ENCODE peak calls at places on chromosomes 12 and 14, in six cellular contexts. One of them, this sample, is unnamed.

GRCh38 chr12:107091381-107091780 is 2.0 kb downstream of the CRY1 start:
- DNase-seq in mesothelial cell of epicardium: no peak
- DNase-seq in HFFc6: peak
- DNase-seq in Caco-2: no peak
- DNase-seq in GM20000: no peak
- DNase-seq in neural crest cell: no peak
- DNase-seq in this sample: no peak

GRCh38 chr12:11134300-11134699 is at the start of gene TAS2R30:
- DNase-seq in mesothelial cell of epicardium: no peak
- DNase-seq in HFFc6: no peak
- DNase-seq in Caco-2: no peak
- DNase-seq in GM20000: no peak
- DNase-seq in neural crest cell: no peak
- DNase-seq in this sample: no peak

GRCh38 chr12:109720152-109720855 is 6.7 kb downstream of the FAM222A start:
- DNase-seq in mesothelial cell of epicardium: no peak
- DNase-seq in HFFc6: no peak
- DNase-seq in Caco-2: no peak
- DNase-seq in GM20000: no peak
- DNase-seq in neural crest cell: peak
- DNase-seq in this sample: no peak

GRCh38 chr14:81551471-81551870 is 17.8 kb upstream of the SEL1L start:
- DNase-seq in mesothelial cell of epicardium: no peak
- DNase-seq in HFFc6: no peak
- DNase-seq in Caco-2: no peak
- DNase-seq in GM20000: no peak
- DNase-seq in neural crest cell: no peak
- DNase-seq in this sample: no peak

GRCh38 chr14:36524874-36525745 is 5.1 kb upstream of the NKX2-1 start:
- DNase-seq in mesothelial cell of epicardium: peak
- DNase-seq in HFFc6: no peak
- DNase-seq in Caco-2: peak
- DNase-seq in GM20000: peak
- DNase-seq in neural crest cell: peak
- DNase-seq in this sample: no peak

GRCh38 chr12:116832353-116832752 is 48.9 kb downstream of the HRK start:
- DNase-seq in mesothelial cell of epicardium: no peak
- DNase-seq in HFFc6: peak
- DNase-seq in Caco-2: no peak
- DNase-seq in GM20000: no peak
- DNase-seq in neural crest cell: no peak
- DNase-seq in this sample: peak

GRCh38 chr12:89663577-89664357 is 44.9 kb downstream of the ATP2B1 start:
- DNase-seq in mesothelial cell of epicardium: no peak
- DNase-seq in HFFc6: peak
- DNase-seq in Caco-2: no peak
- DNase-seq in GM20000: peak
- DNase-seq in neural crest cell: no peak
- DNase-seq in this sample: no peak

GRCh38 chr14:20278414-20278813 is 27.3 kb downstream of the TTC5 start:
- DNase-seq in mesothelial cell of epicardium: no peak
- DNase-seq in HFFc6: no peak
- DNase-seq in Caco-2: no peak
- DNase-seq in GM20000: no peak
- DNase-seq in neural crest cell: no peak
- DNase-seq in this sample: peak

GRCh38 chr14:94581127-94581999 is at the start of gene SERPINA5:
- DNase-seq in mesothelial cell of epicardium: no peak
- DNase-seq in HFFc6: no peak
- DNase-seq in Caco-2: peak
- DNase-seq in GM20000: no peak
- DNase-seq in neural crest cell: peak
- DNase-seq in this sample: no peak

GRCh38 chr12:26077915-26078314 is 46.9 kb downstream of the BHLHE41 start:
- DNase-seq in mesothelial cell of epicardium: no peak
- DNase-seq in HFFc6: peak
- DNase-seq in Caco-2: no peak
- DNase-seq in GM20000: no peak
- DNase-seq in neural crest cell: no peak
- DNase-seq in this sample: peak

GRCh38 chr12:104569348-104570173 is 112.8 kb downstream of the CHST11 start:
- DNase-seq in mesothelial cell of epicardium: no peak
- DNase-seq in HFFc6: no peak
- DNase-seq in Caco-2: no peak
- DNase-seq in GM20000: peak
- DNase-seq in neural crest cell: no peak
- DNase-seq in this sample: no peak

GRCh38 chr12:754871-755562 is 2.6 kb downstream of the WNK1 start:
- DNase-seq in mesothelial cell of epicardium: no peak
- DNase-seq in HFFc6: peak
- DNase-seq in Caco-2: peak
- DNase-seq in GM20000: peak
- DNase-seq in neural crest cell: no peak
- DNase-seq in this sample: peak

GRCh38 chr12:48901278-48901677 is 24.0 kb downstream of the FKBP11 start:
- DNase-seq in mesothelial cell of epicardium: no peak
- DNase-seq in HFFc6: no peak
- DNase-seq in Caco-2: no peak
- DNase-seq in GM20000: peak
- DNase-seq in neural crest cell: no peak
- DNase-seq in this sample: no peak

GRCh38 chr12:51443573-51443972 is 18.9 kb downstream of the SLC4A8 start:
- DNase-seq in mesothelial cell of epicardium: no peak
- DNase-seq in HFFc6: no peak
- DNase-seq in Caco-2: no peak
- DNase-seq in GM20000: no peak
- DNase-seq in neural crest cell: no peak
- DNase-seq in this sample: no peak

DNA sequence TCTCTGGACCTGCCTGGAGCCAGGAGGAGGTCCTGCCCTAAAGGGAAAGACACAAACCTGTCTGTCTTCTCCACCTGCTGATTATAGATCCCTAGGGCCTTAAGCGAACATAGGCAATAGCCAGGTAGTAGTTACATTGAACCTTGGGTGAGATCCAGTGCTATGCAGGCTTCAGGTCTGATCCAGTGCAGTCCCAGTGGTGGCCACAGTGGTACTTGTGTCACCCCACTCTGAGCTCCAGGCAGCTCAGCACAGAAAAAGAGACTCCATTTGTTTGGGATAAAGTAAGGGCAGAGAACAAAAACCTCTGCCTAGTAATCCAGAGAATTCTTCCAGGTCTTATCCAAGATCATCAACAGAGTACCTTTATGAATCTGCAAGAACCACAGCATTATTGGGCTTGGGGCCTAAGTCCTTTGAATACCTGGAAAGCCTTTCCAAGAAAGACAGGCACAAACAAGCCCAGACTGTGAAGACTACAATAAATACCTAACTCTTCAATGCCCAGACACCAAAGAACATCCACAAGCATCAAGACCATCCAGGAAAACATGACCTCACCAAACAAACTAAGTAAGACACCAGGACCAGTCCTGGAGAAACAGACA is 60.4 kb upstream of the KTN1 start:
- DNase-seq in mesothelial cell of epicardium: no peak
- DNase-seq in HFFc6: no peak
- DNase-seq in Caco-2: no peak
- DNase-seq in GM20000: no peak
- DNase-seq in neural crest cell: no peak
- DNase-seq in this sample: no peak
- TF ChIP-seq CTCF in mesothelial cell of epicardium: no peak
- TF ChIP-seq CTCF in HFFc6: peak
- TF ChIP-seq CTCF in Caco-2: no peak
- TF ChIP-seq CTCF in GM20000: no peak
- TF ChIP-seq CTCF in neural crest cell: no peak
- TF ChIP-seq CTCF in this sample: no peak

GRCh38 chr12:80602455-80602854 is 105.0 kb upstream of the MYF6 start:
- DNase-seq in mesothelial cell of epicardium: no peak
- DNase-seq in HFFc6: no peak
- DNase-seq in Caco-2: no peak
- DNase-seq in GM20000: no peak
- DNase-seq in neural crest cell: no peak
- DNase-seq in this sample: no peak
- TF ChIP-seq CTCF in mesothelial cell of epicardium: no peak
- TF ChIP-seq CTCF in HFFc6: no peak
- TF ChIP-seq CTCF in Caco-2: no peak
- TF ChIP-seq CTCF in GM20000: no peak
- TF ChIP-seq CTCF in neural crest cell: no peak
- TF ChIP-seq CTCF in this sample: no peak

DNA sequence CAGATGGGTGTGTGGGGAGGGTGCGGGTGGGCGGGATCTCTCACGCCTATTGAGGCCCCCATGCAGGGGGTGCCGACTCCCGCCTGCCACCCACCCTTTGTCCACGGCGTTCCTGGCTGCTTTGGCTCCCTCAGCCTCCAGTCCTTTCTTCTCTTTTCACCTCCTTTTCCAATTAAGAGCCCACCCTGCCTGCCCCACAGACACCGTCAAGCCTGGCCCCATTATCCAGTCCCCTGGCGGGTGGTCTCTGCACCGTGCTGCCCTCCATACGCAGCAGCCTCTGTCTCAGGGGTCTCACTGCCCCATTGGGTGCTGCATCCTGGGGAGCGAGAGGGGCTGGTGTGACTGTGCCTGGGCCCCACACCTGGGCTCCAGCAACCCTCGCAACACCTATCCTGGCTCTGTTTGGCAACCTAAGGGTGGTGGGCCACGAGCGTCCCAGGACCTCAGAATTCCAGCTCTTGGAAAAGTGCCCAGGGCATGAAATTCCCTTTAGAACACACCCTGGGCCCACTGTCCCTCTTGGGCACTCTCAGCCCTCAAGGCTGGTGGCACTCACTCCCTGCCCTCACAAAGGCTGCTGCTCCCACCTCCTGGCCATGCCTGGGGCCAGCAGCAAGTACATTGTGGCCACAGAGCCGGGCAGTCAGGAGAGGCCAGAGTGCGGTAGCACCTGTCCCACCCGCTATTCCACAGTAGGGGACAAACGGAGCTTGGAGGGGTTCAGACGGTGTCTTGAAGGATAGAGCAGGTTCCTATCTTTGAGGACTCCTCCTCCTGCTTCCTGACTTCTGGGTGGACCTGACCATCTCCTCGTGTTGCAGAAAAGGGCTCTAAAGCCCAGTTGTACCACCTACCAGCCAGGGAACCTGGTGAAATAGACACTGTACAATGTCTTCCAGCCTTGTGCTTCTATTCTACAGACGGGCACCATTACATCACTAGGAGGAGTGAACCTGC is 114.1 kb downstream of the KIF26A start:
- DNase-seq in mesothelial cell of epicardium: no peak
- DNase-seq in HFFc6: no peak
- DNase-seq in Caco-2: no peak
- DNase-seq in GM20000: no peak
- DNase-seq in neural crest cell: no peak
- DNase-seq in this sample: no peak
- TF ChIP-seq CTCF in mesothelial cell of epicardium: no peak
- TF ChIP-seq CTCF in HFFc6: no peak
- TF ChIP-seq CTCF in Caco-2: no peak
- TF ChIP-seq CTCF in GM20000: no peak
- TF ChIP-seq CTCF in neural crest cell: no peak
- TF ChIP-seq CTCF in this sample: no peak

DNA sequence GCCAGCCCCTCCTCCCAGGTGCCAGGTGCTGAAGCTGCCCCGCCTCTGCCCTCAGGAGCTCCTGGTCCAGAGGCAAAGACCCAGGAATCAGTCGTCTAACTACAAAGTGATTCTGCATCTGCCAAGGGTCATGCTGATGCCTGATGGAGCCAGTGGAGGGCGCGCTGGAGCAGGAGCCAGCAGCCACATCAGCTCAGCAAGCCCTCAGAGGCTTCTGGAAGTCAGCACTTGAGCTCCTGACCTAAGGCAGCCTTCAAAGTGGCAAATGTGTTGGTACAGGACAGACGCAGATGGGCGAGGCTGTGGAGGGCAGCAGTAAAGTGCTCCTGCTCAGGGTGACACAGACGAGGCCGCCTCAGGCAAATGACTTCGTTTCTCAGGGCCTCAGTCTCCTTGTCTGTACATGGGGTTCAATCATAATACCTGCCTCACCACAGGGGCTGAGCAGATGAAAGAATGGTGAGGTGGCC is 10.9 kb downstream of the C12orf43 start:
- DNase-seq in mesothelial cell of epicardium: no peak
- DNase-seq in HFFc6: peak
- DNase-seq in Caco-2: peak
- DNase-seq in GM20000: peak
- DNase-seq in neural crest cell: peak
- DNase-seq in this sample: peak
- TF ChIP-seq CTCF in mesothelial cell of epicardium: no peak
- TF ChIP-seq CTCF in HFFc6: peak
- TF ChIP-seq CTCF in Caco-2: peak
- TF ChIP-seq CTCF in GM20000: peak
- TF ChIP-seq CTCF in neural crest cell: peak
- TF ChIP-seq CTCF in this sample: peak

GRCh38 chr12:130936566-130936965 is 17.1 kb upstream of the ADGRD1 start:
- DNase-seq in mesothelial cell of epicardium: no peak
- DNase-seq in HFFc6: no peak
- DNase-seq in Caco-2: no peak
- DNase-seq in GM20000: no peak
- DNase-seq in neural crest cell: no peak
- DNase-seq in this sample: no peak

GRCh38 chr12:130934753-130935152 is 19.0 kb upstream of the ADGRD1 start:
- DNase-seq in mesothelial cell of epicardium: no peak
- DNase-seq in HFFc6: no peak
- DNase-seq in Caco-2: no peak
- DNase-seq in GM20000: no peak
- DNase-seq in neural crest cell: no peak
- DNase-seq in this sample: no peak

GRCh38 chr12:130933269-130933995 is 20.3 kb upstream of the ADGRD1 start:
- DNase-seq in mesothelial cell of epicardium: no peak
- DNase-seq in HFFc6: no peak
- DNase-seq in Caco-2: no peak
- DNase-seq in GM20000: no peak
- DNase-seq in neural crest cell: no peak
- DNase-seq in this sample: no peak

GRCh38 chr12:130938186-130938585 is 15.5 kb upstream of the ADGRD1 start:
- DNase-seq in mesothelial cell of epicardium: no peak
- DNase-seq in HFFc6: no peak
- DNase-seq in Caco-2: no peak
- DNase-seq in GM20000: no peak
- DNase-seq in neural crest cell: no peak
- DNase-seq in this sample: no peak
- TF ChIP-seq CTCF in mesothelial cell of epicardium: no peak
- TF ChIP-seq CTCF in HFFc6: peak
- TF ChIP-seq CTCF in Caco-2: no peak
- TF ChIP-seq CTCF in GM20000: no peak
- TF ChIP-seq CTCF in neural crest cell: no peak
- TF ChIP-seq CTCF in this sample: no peak

DNA sequence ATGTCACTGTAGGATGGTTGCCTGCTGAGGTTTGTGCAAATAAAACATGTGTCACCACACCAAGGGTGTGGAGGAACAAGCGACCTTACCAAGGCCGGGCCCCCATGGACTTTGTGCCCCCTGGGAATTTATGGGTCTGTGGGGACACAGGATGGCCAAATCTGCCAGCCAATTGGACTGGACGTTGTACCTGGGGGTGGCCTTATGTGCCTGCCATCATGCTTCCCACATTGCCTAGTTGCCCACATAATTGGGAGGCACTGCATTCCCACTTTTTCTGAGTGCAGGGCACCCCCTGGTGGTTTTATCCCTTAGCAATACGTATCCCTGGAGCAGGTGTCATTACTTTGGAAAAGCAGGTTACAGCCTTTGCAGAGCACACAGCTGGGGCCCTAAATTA is 92.6 kb upstream of the TMPO start:
- DNase-seq in mesothelial cell of epicardium: no peak
- DNase-seq in HFFc6: no peak
- DNase-seq in Caco-2: peak
- DNase-seq in GM20000: no peak
- DNase-seq in neural crest cell: no peak
- DNase-seq in this sample: no peak
- TF ChIP-seq CTCF in mesothelial cell of epicardium: no peak
- TF ChIP-seq CTCF in HFFc6: peak
- TF ChIP-seq CTCF in Caco-2: peak
- TF ChIP-seq CTCF in GM20000: no peak
- TF ChIP-seq CTCF in neural crest cell: peak
- TF ChIP-seq CTCF in this sample: peak

This sample was measured in HFF-Myc.